ENCODE peak calls at places on chromosomes 1 and 21, in seven cellular contexts. S is right lobe of liver, Q is transverse colon, F is GM20000, W is GM12865, P is DND-41, A is pancreas. K is an unnamed sample.

GRCh38 chr1:218521414-218522169 is 176.5 kb downstream of the TGFB2 start:
- DNase-seq in Q (peak; percentile 48), W (peak; percentile 49), P (peak; percentile 13), S (peak; percentile 17), F (peak; percentile 41), A (no peak), K (peak; percentile 13)

GRCh38 chr1:20685099-20685662 is 24.0 kb upstream of the DDOST start:
- DNase-seq in F (no peak), S (peak; percentile 64), A (no peak), P (no peak), Q (no peak), W (no peak), K (no peak)

GRCh38 chr1:3019516-3020051 is 1.7 kb upstream of the ACTRT2 start:
- DNase-seq in W (no peak), P (no peak), S (no peak), A (no peak), F (no peak), Q (peak; percentile 3), K (no peak)

GRCh38 chr1:160637821-160638539 is 8.9 kb downstream of the SLAMF1 start:
- DNase-seq in A (no peak), S (no peak), P (peak; percentile 71), Q (no peak), F (peak; percentile 49), W (peak; percentile 77), K (no peak)

GRCh38 chr1:192889082-192889481 is 80.2 kb downstream of the RGS2 start:
- DNase-seq in S (no peak), A (no peak), W (no peak), F (no peak), Q (no peak), P (no peak), K (no peak)

GRCh38 chr1:26972390-26972789 is 12.1 kb upstream of the KDF1 start:
- DNase-seq in S (no peak), P (no peak), Q (no peak), F (no peak), A (no peak), W (no peak), K (no peak)

GRCh38 chr1:9825101-9826074 is 1.6 kb upstream of the CLSTN1 start:
- DNase-seq in F (no peak), A (peak; percentile 93), S (peak; percentile 64), W (peak; percentile 58), P (peak; percentile 18), Q (peak; percentile 90), K (no peak)

GRCh38 chr1:23718482-23718881 is 24.8 kb upstream of the ELOA start:
- DNase-seq in F (no peak), S (no peak), P (no peak), A (no peak), W (peak; percentile 71), Q (no peak), K (peak; percentile 56)

GRCh38 chr1:228394571-228395394 is 11.9 kb downstream of the TRIM11 start:
- DNase-seq in F (no peak), A (no peak), Q (no peak), S (peak; percentile 21), W (no peak), P (no peak), K (no peak)

GRCh38 chr1:11143907-11144306 is 44.2 kb upstream of the EXOSC10 start:
- DNase-seq in P (no peak), Q (no peak), W (no peak), F (no peak), A (no peak), S (no peak), K (peak; percentile 48)

GRCh38 chr1:93771843-93772242 is 90.2 kb upstream of the BCAR3 start:
- DNase-seq in W (no peak), Q (no peak), P (no peak), S (no peak), F (no peak), A (no peak), K (no peak)

GRCh38 chr1:153662269-153662668 is 3.8 kb downstream of the SNAPIN start:
- DNase-seq in P (no peak), F (no peak), S (no peak), Q (no peak), W (no peak), A (no peak), K (no peak)

GRCh38 chr21:41364308-41364707 is 2.5 kb downstream of the MX2 start:
- DNase-seq in P (no peak), S (no peak), F (no peak), W (peak; percentile 41), Q (no peak), A (no peak), K (no peak)

GRCh38 chr1:111471012-111471411 is 2.8 kb upstream of the C1orf162 start:
- DNase-seq in A (no peak), F (no peak), Q (peak; percentile 57), S (peak; percentile 30), W (peak; percentile 66), P (peak; percentile 84), K (peak; percentile 78)

DNA sequence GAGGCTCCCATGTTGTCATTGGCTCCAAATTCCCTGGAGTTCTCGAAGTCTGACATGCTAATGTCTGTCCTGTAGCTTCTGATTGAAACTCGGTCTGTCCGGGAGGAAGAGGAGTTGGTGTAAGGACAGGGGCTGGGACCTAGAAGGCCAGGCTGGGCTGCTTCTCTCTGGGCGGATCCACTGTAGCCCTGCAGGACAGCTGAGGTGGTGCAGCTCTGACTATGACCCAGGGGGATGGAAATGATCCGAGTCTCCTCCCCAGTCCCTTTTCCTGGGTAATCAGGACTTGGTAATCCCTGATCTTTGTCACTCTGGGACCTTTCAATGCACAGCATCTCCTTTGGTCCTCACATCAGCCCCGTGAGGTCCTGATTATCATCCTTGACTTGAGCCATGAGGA is 10.0 kb upstream of the FCMR start:
- DNase-seq in A (no peak), F (no peak), P (no peak), W (peak; percentile 66), Q (no peak), S (no peak), K (peak; percentile 25)
- TF ChIP-seq CTCF in A (no peak), F (peak; percentile 27), P (peak; percentile 17), W (peak; percentile 41), Q (no peak), S (no peak), K (peak; percentile 33)

DNA sequence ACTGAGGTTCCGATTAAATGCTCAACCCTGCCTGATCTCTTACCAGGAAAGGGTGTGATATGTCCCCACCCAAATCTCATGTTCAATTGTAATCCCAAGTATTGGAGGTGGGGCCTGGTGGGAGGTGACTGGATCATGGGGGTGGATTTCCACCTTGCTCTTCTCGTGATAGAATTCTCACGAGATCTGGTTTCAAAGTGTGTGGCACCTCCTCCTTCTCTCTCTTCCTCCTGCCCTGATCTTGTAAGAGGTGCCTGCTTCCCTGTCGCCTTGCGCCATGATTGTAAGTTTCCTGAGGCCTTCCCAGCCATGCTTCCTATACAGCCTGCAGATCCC is 34.9 kb downstream of the RSPH1 start:
- DNase-seq in A (no peak), Q (peak; percentile 43), S (no peak), F (no peak), P (no peak), W (no peak), K (no peak)
- TF ChIP-seq CTCF in A (no peak), Q (no peak), S (no peak), F (no peak), P (no peak), W (no peak), K (no peak)

GRCh38 chr1:48680411-48681035 is 96.2 kb downstream of the BEND5 start:
- DNase-seq in Q (no peak), S (peak; percentile 31), P (no peak), F (no peak), A (no peak), W (peak; percentile 7), K (no peak)
- TF ChIP-seq CTCF in Q (no peak), S (peak; percentile 9), P (no peak), F (no peak), A (no peak), W (no peak), K (no peak)

GRCh38 chr1:206579747-206580437 is 32.4 kb downstream of the EIF2D start:
- DNase-seq in S (peak; percentile 88), W (peak; percentile 92), Q (peak; percentile 86), F (peak; percentile 82), A (no peak), P (peak; percentile 62), K (peak; percentile 83)
- TF ChIP-seq CTCF in S (no peak), W (no peak), Q (no peak), F (no peak), A (no peak), P (no peak), K (no peak)